ENCODE peak calls at places on chromosomes 3 and 15, in ten cellular contexts. B is frontal cortex; D is activated effector memory CD4-positive, alpha-beta T cell treated with anti-CD3 and anti-CD28 coated beads, Interleukin-2, amount 50 U/mL, for 16 hours; V is HT-29; T is AG04450; H is iris pigment epithelial cell; C is activated T-cell treated with anti-CD3 and anti-CD28 coated beads, Interleukin-2, amount 50 U/mL, for 1 hour; L is DND-41; E is brain microvascular endothelial cell; R is GM04504. K is an unnamed sample.

GRCh38 chr3:89098964-89099585 is 8.3 kb upstream of the EPHA3 start:
- DNase-seq in R (peak), T (peak), L (peak), V (peak), H (peak), C (no peak), B (no peak), E (peak), D (peak), K (peak)

GRCh38 chr15:51642696-51643095 is 20.1 kb upstream of the DMXL2 start:
- DNase-seq in R (no peak), D (no peak), L (no peak), B (no peak), E (no peak), T (no peak), V (no peak), H (no peak), C (no peak), K (no peak)

GRCh38 chr3:13236774-13237173 is 163.5 kb upstream of the IQSEC1 start:
- DNase-seq in T (no peak), V (no peak), D (no peak), R (no peak), B (no peak), H (no peak), C (no peak), L (no peak), E (no peak), K (no peak)

GRCh38 chr3:44120721-44121582 is 120.7 kb upstream of the TOPAZ1 start:
- DNase-seq in T (no peak), R (no peak), L (no peak), V (no peak), D (no peak), C (no peak), E (no peak), H (no peak), B (no peak), K (no peak)

GRCh38 chr3:114439279-114439678 is 145.5 kb downstream of the TIGIT start:
- DNase-seq in D (no peak), H (peak), B (no peak), C (no peak), R (no peak), V (no peak), E (peak), L (no peak), T (peak), K (no peak)

GRCh38 chr15:83653639-83654378 is at the start of gene ADAMTSL3:
- DNase-seq in V (no peak), B (peak), C (no peak), H (peak), L (no peak), E (no peak), T (no peak), D (no peak), R (peak), K (no peak)

GRCh38 chr3:15428539-15428938 is 1.1 kb downstream of the EAF1 start:
- DNase-seq in T (no peak), V (peak), B (no peak), H (peak), R (peak), L (no peak), C (no peak), D (peak), E (peak), K (no peak)

GRCh38 chr3:102741105-102741504 is 306.3 kb downstream of the ZPLD1 start:
- DNase-seq in T (no peak), B (no peak), R (no peak), D (no peak), C (no peak), L (no peak), H (no peak), E (no peak), V (peak), K (no peak)

GRCh38 chr3:61574854-61575253 is 13.5 kb downstream of the PTPRG start:
- DNase-seq in B (no peak), T (peak), V (no peak), D (no peak), C (no peak), E (peak), L (peak), H (peak), R (peak), K (peak)

GRCh38 chr3:118742760-118743159 is 291.9 kb downstream of the IGSF11 start:
- DNase-seq in E (no peak), L (no peak), T (no peak), H (no peak), D (no peak), C (no peak), R (no peak), V (no peak), B (no peak), K (no peak)

GRCh38 chr15:99564221-99565030 is 1.4 kb upstream of the MEF2A start:
- DNase-seq in E (no peak), R (no peak), H (peak), L (no peak), B (peak), V (peak), T (no peak), D (no peak), C (peak), K (no peak)

GRCh38 chr3:41405466-41405865 is 206.2 kb downstream of the CTNNB1 start:
- DNase-seq in B (no peak), L (no peak), T (no peak), R (no peak), H (no peak), V (no peak), C (no peak), E (no peak), D (no peak), K (no peak)

GRCh38 chr3:133377396-133377795 is 22.5 kb upstream of the BFSP2 start:
- DNase-seq in R (peak), L (no peak), V (peak), H (peak), B (peak), C (no peak), E (peak), D (no peak), T (peak), K (no peak)

GRCh38 chr3:120648290-120648689 is 33.7 kb downstream of the HGD start:
- DNase-seq in H (no peak), E (no peak), T (no peak), L (no peak), C (no peak), V (no peak), D (no peak), R (no peak), B (no peak), K (no peak)

GRCh38 chr3:123351396-123351945 is 97.4 kb downstream of the ADCY5 start:
- DNase-seq in D (no peak), R (no peak), V (no peak), L (no peak), B (no peak), T (no peak), C (no peak), E (no peak), H (no peak), K (no peak)

GRCh38 chr15:63491116-63491817 is 13.1 kb upstream of the USP3 start:
- DNase-seq in V (no peak), B (no peak), E (no peak), C (no peak), L (no peak), T (no peak), D (peak), R (no peak), H (no peak), K (no peak)

GRCh38 chr3:56783644-56784451 is 17.9 kb downstream of the ARHGEF3 start:
- DNase-seq in B (no peak), R (no peak), V (peak), T (peak), E (peak), D (peak), L (peak), C (peak), H (peak), K (no peak)

GRCh38 chr3:100213891-100214573 is 46.8 kb upstream of the TBC1D23 start:
- DNase-seq in R (no peak), C (no peak), H (peak), T (no peak), L (no peak), B (no peak), E (no peak), D (no peak), V (no peak), K (no peak)

GRCh38 chr3:13524979-13525669 is 23.8 kb upstream of the FBLN2 start:
- DNase-seq in T (no peak), L (no peak), E (no peak), V (no peak), B (no peak), R (peak), C (no peak), D (no peak), H (peak), K (no peak)

GRCh38 chr15:82398785-82399184 is 30.8 kb upstream of the GOLGA6L9 start:
- DNase-seq in L (no peak), V (no peak), D (no peak), R (no peak), C (no peak), T (no peak), B (no peak), H (no peak), E (no peak), K (no peak)

GRCh38 chr15:69037977-69038376 is 23.5 kb downstream of the NOX5 start:
- DNase-seq in C (no peak), H (no peak), L (no peak), T (no peak), R (no peak), E (no peak), D (no peak), B (no peak), V (no peak), K (no peak)

GRCh38 chr3:193744048-193744821 is 151.2 kb downstream of the OPA1 start:
- DNase-seq in C (no peak), E (no peak), R (no peak), L (no peak), B (no peak), V (peak), D (no peak), T (no peak), H (peak), K (no peak)

GRCh38 chr3:124780767-124781485 is 50.7 kb downstream of the UMPS start:
- DNase-seq in E (peak), C (no peak), R (peak), T (no peak), V (no peak), B (no peak), H (peak), D (no peak), L (no peak), K (no peak)

GRCh38 chr3:48715179-48715800 is 1.7 kb downstream of the IP6K2 start:
- DNase-seq in L (no peak), V (no peak), D (no peak), C (no peak), E (peak), R (no peak), B (no peak), H (peak), T (no peak), K (no peak)

GRCh38 chr15:65212097-65212496 is 824 bp upstream of the CILP start:
- DNase-seq in R (no peak), L (peak), B (no peak), H (no peak), C (peak), T (no peak), E (no peak), V (peak), D (peak), K (no peak)

GRCh38 chr15:84685304-84685703 is 27.3 kb upstream of the NMB start:
- DNase-seq in C (no peak), D (no peak), R (peak), H (peak), T (peak), E (peak), B (no peak), V (peak), L (no peak), K (peak)

GRCh38 chr3:24387000-24387399 is 107.7 kb downstream of the THRB start:
- DNase-seq in B (no peak), T (no peak), V (no peak), R (no peak), L (no peak), H (peak), E (peak), C (no peak), D (no peak), K (peak)